ENCODE peak calls at places on chromosomes 4 and X, in eight cellular contexts. I is germinal center, K is HFFc6, B is mesenchymal stem cell, M is NCI-H2171, C is tibial nerve, L is renal cortical epithelial cell, Y is D721Med. R is an unnamed sample.

GRCh38 chrX:134688839-134689238 is 30.6 kb upstream of the PLAC1 start:
- DNase-seq in B (peak), L (peak), K (peak), I (no peak), C (no peak), M (no peak), Y (no peak), R (no peak)

GRCh38 chrX:78945186-78945912 is at the start of gene P2RY10:
- DNase-seq in C (no peak), M (no peak), K (no peak), B (no peak), Y (no peak), I (no peak), L (no peak), R (no peak)

GRCh38 chr4:76589402-76589801 is 154.4 kb downstream of the SHROOM3 start:
- DNase-seq in L (peak), B (peak), M (no peak), K (peak), I (no peak), Y (no peak), C (no peak), R (no peak)

GRCh38 chrX:72125331-72126047 is 6.2 kb downstream of the RTL5 start:
- DNase-seq in K (no peak), B (no peak), L (no peak), M (peak), I (no peak), C (no peak), Y (no peak), R (peak)

GRCh38 chr4:150257338-150257737 is 179.1 kb downstream of the DCLK2 start:
- DNase-seq in C (no peak), B (no peak), M (no peak), I (no peak), Y (no peak), L (no peak), K (no peak), R (no peak)

GRCh38 chr4:78002260-78002659 is 54.9 kb upstream of the FRAS1 start:
- DNase-seq in M (no peak), K (no peak), L (peak), Y (no peak), C (no peak), I (no peak), B (no peak), R (no peak)

GRCh38 chr4:170025523-170026252 is 507 bp downstream of the MFAP3L start:
- DNase-seq in Y (no peak), K (no peak), L (peak), B (no peak), C (peak), I (no peak), M (no peak), R (peak)

GRCh38 chr4:88335092-88335665 is 43.5 kb upstream of the HERC6 start:
- DNase-seq in I (no peak), Y (no peak), B (peak), M (no peak), K (peak), L (no peak), C (no peak), R (no peak)

GRCh38 chrX:69153060-69153730 is 12.1 kb downstream of the PJA1 start:
- DNase-seq in I (no peak), L (no peak), M (no peak), C (peak), K (no peak), B (peak), Y (no peak), R (no peak)

GRCh38 chr4:182113774-182114173 is 129.4 kb upstream of the TENM3 start:
- DNase-seq in K (no peak), B (no peak), I (no peak), C (no peak), Y (no peak), L (no peak), M (no peak), R (no peak)

GRCh38 chr4:25030283-25031076 is at the start of gene LGI2:
- DNase-seq in Y (peak), B (no peak), M (no peak), K (no peak), I (peak), C (no peak), L (no peak), R (no peak)

GRCh38 chr4:9924750-9925149 is 96.5 kb downstream of the SLC2A9 start:
- DNase-seq in M (peak), C (no peak), K (no peak), Y (no peak), L (peak), I (no peak), B (no peak), R (no peak)

GRCh38 chrX:72314881-72315280 is 9.2 kb upstream of the CITED1 start:
- DNase-seq in B (no peak), L (no peak), K (no peak), Y (no peak), C (no peak), M (no peak), I (no peak), R (no peak)

GRCh38 chr4:125401784-125402183 is 87.0 kb downstream of the FAT4 start:
- DNase-seq in K (no peak), I (no peak), C (no peak), B (no peak), Y (no peak), M (no peak), L (no peak), R (no peak)

GRCh38 chr4:100872811-100873210 is 355.0 kb upstream of the EMCN start:
- DNase-seq in Y (no peak), L (peak), I (no peak), B (peak), M (no peak), C (no peak), K (no peak), R (no peak)

GRCh38 chr4:151173751-151174325 is 74.4 kb downstream of the RPS3A start:
- DNase-seq in C (peak), I (no peak), B (peak), L (no peak), Y (no peak), M (no peak), K (no peak), R (peak)

GRCh38 chrX:137565921-137566745 is at the start of gene ZIC3:
- DNase-seq in K (no peak), I (no peak), M (peak), B (peak), Y (no peak), L (peak), C (peak), R (peak)

GRCh38 chr4:111631157-111631999 is 513.9 kb upstream of the FAM241A start:
- DNase-seq in M (peak), Y (no peak), K (peak), I (no peak), L (peak), C (no peak), B (peak), R (peak)

GRCh38 chrX:71212536-71212935 is 10.5 kb upstream of the GJB1 start:
- DNase-seq in L (no peak), B (no peak), C (no peak), Y (no peak), K (no peak), M (no peak), I (no peak), R (no peak)

GRCh38 chr4:40915318-40916217 is 165.8 kb downstream of the NSUN7 start:
- DNase-seq in B (peak), K (peak), Y (no peak), C (no peak), I (no peak), M (no peak), L (peak), R (peak)

GRCh38 chr4:83910693-83911092 is 374.8 kb downstream of the GPAT3 start:
- DNase-seq in L (no peak), Y (no peak), K (no peak), C (no peak), I (no peak), M (no peak), B (no peak), R (no peak)